ENCODE peak calls at places on chromosomes 6 and 20, in nine cellular contexts. One of them, this sample, is unnamed.

GRCh38 chr6:36025932-36026327 is 1.5 kb upstream of the SLC26A8 start:
- DNase-seq in lower lobe of right lung: no peak
- DNase-seq in heart left ventricle: no peak
- DNase-seq in T-helper 22 cell: no peak
- DNase-seq in NCI-H1436 treated with DMSO at 0.1 percent for 48 hours: no peak
- DNase-seq in activated naive CD8-positive, alpha-beta T cell treated with anti-CD3 and anti-CD28 coated beads, Interleukin-2, amount 50 U/mL, for 16 hours: no peak
- DNase-seq in stimulated activated CD8-positive, alpha-beta memory T cell treated with anti-CD3 and anti-CD28 coated beads, Interleukin-7, amount 100 ng/mL, for 24 hours: no peak
- DNase-seq in NCI-H524: no peak
- DNase-seq in SHP77: no peak
- DNase-seq in this sample: no peak

GRCh38 chr20:38590682-38591483 is 9.9 kb downstream of the ADIG start:
- DNase-seq in NCI-H524: no peak
- DNase-seq in NCI-H1436 treated with DMSO at 0.1 percent for 48 hours: no peak
- DNase-seq in stimulated activated CD8-positive, alpha-beta memory T cell treated with anti-CD3 and anti-CD28 coated beads, Interleukin-7, amount 100 ng/mL, for 24 hours: no peak
- DNase-seq in SHP77: no peak
- DNase-seq in lower lobe of right lung: no peak
- DNase-seq in activated naive CD8-positive, alpha-beta T cell treated with anti-CD3 and anti-CD28 coated beads, Interleukin-2, amount 50 U/mL, for 16 hours: no peak
- DNase-seq in heart left ventricle: no peak
- DNase-seq in T-helper 22 cell: no peak
- DNase-seq in this sample: no peak

GRCh38 chr6:34587851-34588250 is 31.7 kb upstream of the SPDEF start:
- DNase-seq in NCI-H524: no peak
- DNase-seq in NCI-H1436 treated with DMSO at 0.1 percent for 48 hours: no peak
- DNase-seq in lower lobe of right lung: no peak
- DNase-seq in SHP77: no peak
- DNase-seq in heart left ventricle: no peak
- DNase-seq in activated naive CD8-positive, alpha-beta T cell treated with anti-CD3 and anti-CD28 coated beads, Interleukin-2, amount 50 U/mL, for 16 hours: no peak
- DNase-seq in stimulated activated CD8-positive, alpha-beta memory T cell treated with anti-CD3 and anti-CD28 coated beads, Interleukin-7, amount 100 ng/mL, for 24 hours: no peak
- DNase-seq in T-helper 22 cell: no peak
- DNase-seq in this sample: no peak

GRCh38 chr6:129485746-129486145 is 224.2 kb downstream of the ARHGAP18 start:
- DNase-seq in T-helper 22 cell: no peak
- DNase-seq in SHP77: no peak
- DNase-seq in heart left ventricle: no peak
- DNase-seq in NCI-H524: peak; percentile 76
- DNase-seq in activated naive CD8-positive, alpha-beta T cell treated with anti-CD3 and anti-CD28 coated beads, Interleukin-2, amount 50 U/mL, for 16 hours: no peak
- DNase-seq in NCI-H1436 treated with DMSO at 0.1 percent for 48 hours: no peak
- DNase-seq in lower lobe of right lung: no peak
- DNase-seq in stimulated activated CD8-positive, alpha-beta memory T cell treated with anti-CD3 and anti-CD28 coated beads, Interleukin-7, amount 100 ng/mL, for 24 hours: no peak
- DNase-seq in this sample: no peak

GRCh38 chr20:48637461-48637860 is 190.3 kb downstream of the PREX1 start:
- DNase-seq in stimulated activated CD8-positive, alpha-beta memory T cell treated with anti-CD3 and anti-CD28 coated beads, Interleukin-7, amount 100 ng/mL, for 24 hours: no peak
- DNase-seq in NCI-H1436 treated with DMSO at 0.1 percent for 48 hours: no peak
- DNase-seq in SHP77: no peak
- DNase-seq in heart left ventricle: no peak
- DNase-seq in T-helper 22 cell: no peak
- DNase-seq in NCI-H524: no peak
- DNase-seq in activated naive CD8-positive, alpha-beta T cell treated with anti-CD3 and anti-CD28 coated beads, Interleukin-2, amount 50 U/mL, for 16 hours: no peak
- DNase-seq in lower lobe of right lung: no peak
- DNase-seq in this sample: no peak

GRCh38 chr6:147141690-147142308 is 62.4 kb upstream of the STXBP5 start:
- DNase-seq in T-helper 22 cell: no peak
- DNase-seq in NCI-H1436 treated with DMSO at 0.1 percent for 48 hours: no peak
- DNase-seq in activated naive CD8-positive, alpha-beta T cell treated with anti-CD3 and anti-CD28 coated beads, Interleukin-2, amount 50 U/mL, for 16 hours: no peak
- DNase-seq in NCI-H524: no peak
- DNase-seq in stimulated activated CD8-positive, alpha-beta memory T cell treated with anti-CD3 and anti-CD28 coated beads, Interleukin-7, amount 100 ng/mL, for 24 hours: no peak
- DNase-seq in heart left ventricle: no peak
- DNase-seq in SHP77: peak; percentile 44
- DNase-seq in lower lobe of right lung: no peak
- DNase-seq in this sample: no peak

GRCh38 chr20:60804918-60805631 is 447.0 kb upstream of the CDH4 start:
- DNase-seq in stimulated activated CD8-positive, alpha-beta memory T cell treated with anti-CD3 and anti-CD28 coated beads, Interleukin-7, amount 100 ng/mL, for 24 hours: no peak
- DNase-seq in lower lobe of right lung: no peak
- DNase-seq in SHP77: no peak
- DNase-seq in NCI-H1436 treated with DMSO at 0.1 percent for 48 hours: no peak
- DNase-seq in T-helper 22 cell: no peak
- DNase-seq in heart left ventricle: no peak
- DNase-seq in activated naive CD8-positive, alpha-beta T cell treated with anti-CD3 and anti-CD28 coated beads, Interleukin-2, amount 50 U/mL, for 16 hours: no peak
- DNase-seq in NCI-H524: no peak
- DNase-seq in this sample: no peak

GRCh38 chr6:31967926-31968320 is 4.0 kb downstream of the DXO start:
- DNase-seq in heart left ventricle: no peak
- DNase-seq in NCI-H1436 treated with DMSO at 0.1 percent for 48 hours: no peak
- DNase-seq in lower lobe of right lung: no peak
- DNase-seq in stimulated activated CD8-positive, alpha-beta memory T cell treated with anti-CD3 and anti-CD28 coated beads, Interleukin-7, amount 100 ng/mL, for 24 hours: no peak
- DNase-seq in NCI-H524: no peak
- DNase-seq in activated naive CD8-positive, alpha-beta T cell treated with anti-CD3 and anti-CD28 coated beads, Interleukin-2, amount 50 U/mL, for 16 hours: no peak
- DNase-seq in T-helper 22 cell: no peak
- DNase-seq in SHP77: no peak
- DNase-seq in this sample: no peak

GRCh38 chr6:166333172-166333995 is 9.0 kb downstream of the SFT2D1 start:
- DNase-seq in lower lobe of right lung: no peak
- DNase-seq in NCI-H524: no peak
- DNase-seq in stimulated activated CD8-positive, alpha-beta memory T cell treated with anti-CD3 and anti-CD28 coated beads, Interleukin-7, amount 100 ng/mL, for 24 hours: no peak
- DNase-seq in NCI-H1436 treated with DMSO at 0.1 percent for 48 hours: no peak
- DNase-seq in SHP77: no peak
- DNase-seq in activated naive CD8-positive, alpha-beta T cell treated with anti-CD3 and anti-CD28 coated beads, Interleukin-2, amount 50 U/mL, for 16 hours: no peak
- DNase-seq in heart left ventricle: no peak
- DNase-seq in T-helper 22 cell: no peak
- DNase-seq in this sample: no peak

GRCh38 chr6:161891542-161891941 is 617.7 kb upstream of the AGPAT4 start:
- DNase-seq in stimulated activated CD8-positive, alpha-beta memory T cell treated with anti-CD3 and anti-CD28 coated beads, Interleukin-7, amount 100 ng/mL, for 24 hours: no peak
- DNase-seq in lower lobe of right lung: no peak
- DNase-seq in NCI-H524: no peak
- DNase-seq in heart left ventricle: no peak
- DNase-seq in NCI-H1436 treated with DMSO at 0.1 percent for 48 hours: no peak
- DNase-seq in SHP77: no peak
- DNase-seq in T-helper 22 cell: no peak
- DNase-seq in activated naive CD8-positive, alpha-beta T cell treated with anti-CD3 and anti-CD28 coated beads, Interleukin-2, amount 50 U/mL, for 16 hours: no peak
- DNase-seq in this sample: no peak

GRCh38 chr6:31737315-31738047 is 1.2 kb upstream of the CLIC1 start:
- DNase-seq in stimulated activated CD8-positive, alpha-beta memory T cell treated with anti-CD3 and anti-CD28 coated beads, Interleukin-7, amount 100 ng/mL, for 24 hours: no peak
- DNase-seq in T-helper 22 cell: no peak
- DNase-seq in NCI-H524: no peak
- DNase-seq in NCI-H1436 treated with DMSO at 0.1 percent for 48 hours: no peak
- DNase-seq in activated naive CD8-positive, alpha-beta T cell treated with anti-CD3 and anti-CD28 coated beads, Interleukin-2, amount 50 U/mL, for 16 hours: no peak
- DNase-seq in lower lobe of right lung: no peak
- DNase-seq in heart left ventricle: no peak
- DNase-seq in SHP77: no peak
- DNase-seq in this sample: no peak

GRCh38 chr20:22717466-22717865 is 133.1 kb upstream of the FOXA2 start:
- DNase-seq in NCI-H524: no peak
- DNase-seq in SHP77: no peak
- DNase-seq in T-helper 22 cell: no peak
- DNase-seq in activated naive CD8-positive, alpha-beta T cell treated with anti-CD3 and anti-CD28 coated beads, Interleukin-2, amount 50 U/mL, for 16 hours: no peak
- DNase-seq in NCI-H1436 treated with DMSO at 0.1 percent for 48 hours: no peak
- DNase-seq in stimulated activated CD8-positive, alpha-beta memory T cell treated with anti-CD3 and anti-CD28 coated beads, Interleukin-7, amount 100 ng/mL, for 24 hours: no peak
- DNase-seq in heart left ventricle: peak; percentile 64
- DNase-seq in lower lobe of right lung: no peak
- DNase-seq in this sample: no peak

GRCh38 chr6:150887978-150888563 is 22.6 kb downstream of the MTHFD1L start:
- DNase-seq in stimulated activated CD8-positive, alpha-beta memory T cell treated with anti-CD3 and anti-CD28 coated beads, Interleukin-7, amount 100 ng/mL, for 24 hours: no peak
- DNase-seq in NCI-H524: no peak
- DNase-seq in activated naive CD8-positive, alpha-beta T cell treated with anti-CD3 and anti-CD28 coated beads, Interleukin-2, amount 50 U/mL, for 16 hours: no peak
- DNase-seq in heart left ventricle: no peak
- DNase-seq in SHP77: no peak
- DNase-seq in lower lobe of right lung: no peak
- DNase-seq in T-helper 22 cell: no peak
- DNase-seq in NCI-H1436 treated with DMSO at 0.1 percent for 48 hours: no peak
- DNase-seq in this sample: no peak

GRCh38 chr6:16769131-16769985 is 8.1 kb upstream of the ATXN1 start:
- DNase-seq in heart left ventricle: peak; percentile 68
- DNase-seq in lower lobe of right lung: no peak
- DNase-seq in NCI-H1436 treated with DMSO at 0.1 percent for 48 hours: no peak
- DNase-seq in stimulated activated CD8-positive, alpha-beta memory T cell treated with anti-CD3 and anti-CD28 coated beads, Interleukin-7, amount 100 ng/mL, for 24 hours: peak; percentile 34
- DNase-seq in activated naive CD8-positive, alpha-beta T cell treated with anti-CD3 and anti-CD28 coated beads, Interleukin-2, amount 50 U/mL, for 16 hours: peak; percentile 39
- DNase-seq in T-helper 22 cell: peak; percentile 64
- DNase-seq in SHP77: no peak
- DNase-seq in NCI-H524: no peak
- DNase-seq in this sample: no peak

GRCh38 chr6:69370763-69371162 is 426.0 kb downstream of the LMBRD1 start:
- DNase-seq in NCI-H524: no peak
- DNase-seq in activated naive CD8-positive, alpha-beta T cell treated with anti-CD3 and anti-CD28 coated beads, Interleukin-2, amount 50 U/mL, for 16 hours: no peak
- DNase-seq in T-helper 22 cell: no peak
- DNase-seq in stimulated activated CD8-positive, alpha-beta memory T cell treated with anti-CD3 and anti-CD28 coated beads, Interleukin-7, amount 100 ng/mL, for 24 hours: no peak
- DNase-seq in heart left ventricle: peak; percentile 59
- DNase-seq in SHP77: no peak
- DNase-seq in lower lobe of right lung: no peak
- DNase-seq in NCI-H1436 treated with DMSO at 0.1 percent for 48 hours: no peak
- DNase-seq in this sample: peak; percentile 28

GRCh38 chr6:73521351-73522254 is 771 bp upstream of the EEF1A1 start:
- DNase-seq in heart left ventricle: no peak
- DNase-seq in SHP77: peak; percentile 82
- DNase-seq in stimulated activated CD8-positive, alpha-beta memory T cell treated with anti-CD3 and anti-CD28 coated beads, Interleukin-7, amount 100 ng/mL, for 24 hours: peak; percentile 54
- DNase-seq in NCI-H524: peak; percentile 80
- DNase-seq in NCI-H1436 treated with DMSO at 0.1 percent for 48 hours: no peak
- DNase-seq in T-helper 22 cell: no peak
- DNase-seq in lower lobe of right lung: peak; percentile 83
- DNase-seq in activated naive CD8-positive, alpha-beta T cell treated with anti-CD3 and anti-CD28 coated beads, Interleukin-2, amount 50 U/mL, for 16 hours: peak; percentile 48
- DNase-seq in this sample: no peak

GRCh38 chr20:45176526-45176925 is 1.8 kb downstream of the PI3 start:
- DNase-seq in T-helper 22 cell: no peak
- DNase-seq in activated naive CD8-positive, alpha-beta T cell treated with anti-CD3 and anti-CD28 coated beads, Interleukin-2, amount 50 U/mL, for 16 hours: no peak
- DNase-seq in NCI-H1436 treated with DMSO at 0.1 percent for 48 hours: no peak
- DNase-seq in stimulated activated CD8-positive, alpha-beta memory T cell treated with anti-CD3 and anti-CD28 coated beads, Interleukin-7, amount 100 ng/mL, for 24 hours: no peak
- DNase-seq in heart left ventricle: no peak
- DNase-seq in NCI-H524: peak; percentile 24
- DNase-seq in lower lobe of right lung: no peak
- DNase-seq in SHP77: no peak
- DNase-seq in this sample: no peak

GRCh38 chr20:62694106-62694505 is 14.5 kb upstream of the NTSR1 start:
- DNase-seq in T-helper 22 cell: no peak
- DNase-seq in NCI-H524: no peak
- DNase-seq in activated naive CD8-positive, alpha-beta T cell treated with anti-CD3 and anti-CD28 coated beads, Interleukin-2, amount 50 U/mL, for 16 hours: no peak
- DNase-seq in lower lobe of right lung: no peak
- DNase-seq in heart left ventricle: no peak
- DNase-seq in SHP77: no peak
- DNase-seq in stimulated activated CD8-positive, alpha-beta memory T cell treated with anti-CD3 and anti-CD28 coated beads, Interleukin-7, amount 100 ng/mL, for 24 hours: no peak
- DNase-seq in NCI-H1436 treated with DMSO at 0.1 percent for 48 hours: no peak
- DNase-seq in this sample: no peak

GRCh38 chr20:48921883-48922867 is 664 bp downstream of the ARFGEF2 start:
- DNase-seq in SHP77: peak; percentile 61
- DNase-seq in T-helper 22 cell: no peak
- DNase-seq in activated naive CD8-positive, alpha-beta T cell treated with anti-CD3 and anti-CD28 coated beads, Interleukin-2, amount 50 U/mL, for 16 hours: no peak
- DNase-seq in stimulated activated CD8-positive, alpha-beta memory T cell treated with anti-CD3 and anti-CD28 coated beads, Interleukin-7, amount 100 ng/mL, for 24 hours: no peak
- DNase-seq in NCI-H1436 treated with DMSO at 0.1 percent for 48 hours: no peak
- DNase-seq in lower lobe of right lung: peak; percentile 78
- DNase-seq in NCI-H524: peak; percentile 48
- DNase-seq in heart left ventricle: peak; percentile 75
- DNase-seq in this sample: no peak

GRCh38 chr6:141164042-141164748 is 968.5 kb upstream of the GJE1 start:
- DNase-seq in stimulated activated CD8-positive, alpha-beta memory T cell treated with anti-CD3 and anti-CD28 coated beads, Interleukin-7, amount 100 ng/mL, for 24 hours: no peak
- DNase-seq in NCI-H524: no peak
- DNase-seq in lower lobe of right lung: no peak
- DNase-seq in NCI-H1436 treated with DMSO at 0.1 percent for 48 hours: no peak
- DNase-seq in T-helper 22 cell: no peak
- DNase-seq in activated naive CD8-positive, alpha-beta T cell treated with anti-CD3 and anti-CD28 coated beads, Interleukin-2, amount 50 U/mL, for 16 hours: no peak
- DNase-seq in heart left ventricle: peak; percentile 39
- DNase-seq in SHP77: no peak
- DNase-seq in this sample: no peak

GRCh38 chr20:43832096-43832816 is 82.4 kb upstream of the TOX2 start:
- DNase-seq in lower lobe of right lung: no peak
- DNase-seq in T-helper 22 cell: no peak
- DNase-seq in activated naive CD8-positive, alpha-beta T cell treated with anti-CD3 and anti-CD28 coated beads, Interleukin-2, amount 50 U/mL, for 16 hours: no peak
- DNase-seq in NCI-H524: no peak
- DNase-seq in NCI-H1436 treated with DMSO at 0.1 percent for 48 hours: no peak
- DNase-seq in stimulated activated CD8-positive, alpha-beta memory T cell treated with anti-CD3 and anti-CD28 coated beads, Interleukin-7, amount 100 ng/mL, for 24 hours: no peak
- DNase-seq in heart left ventricle: no peak
- DNase-seq in SHP77: no peak
- DNase-seq in this sample: no peak

GRCh38 chr6:145814035-145814500 is 527 bp downstream of the FBXO30 start:
- DNase-seq in activated naive CD8-positive, alpha-beta T cell treated with anti-CD3 and anti-CD28 coated beads, Interleukin-2, amount 50 U/mL, for 16 hours: no peak
- DNase-seq in lower lobe of right lung: peak; percentile 67
- DNase-seq in NCI-H524: peak; percentile 35
- DNase-seq in heart left ventricle: peak; percentile 46
- DNase-seq in stimulated activated CD8-positive, alpha-beta memory T cell treated with anti-CD3 and anti-CD28 coated beads, Interleukin-7, amount 100 ng/mL, for 24 hours: no peak
- DNase-seq in NCI-H1436 treated with DMSO at 0.1 percent for 48 hours: no peak
- DNase-seq in T-helper 22 cell: no peak
- DNase-seq in SHP77: peak; percentile 27
- DNase-seq in this sample: no peak

GRCh38 chr6:68654134-68654533 is 19.1 kb downstream of the ADGRB3 start:
- DNase-seq in SHP77: no peak
- DNase-seq in activated naive CD8-positive, alpha-beta T cell treated with anti-CD3 and anti-CD28 coated beads, Interleukin-2, amount 50 U/mL, for 16 hours: no peak
- DNase-seq in lower lobe of right lung: no peak
- DNase-seq in T-helper 22 cell: no peak
- DNase-seq in stimulated activated CD8-positive, alpha-beta memory T cell treated with anti-CD3 and anti-CD28 coated beads, Interleukin-7, amount 100 ng/mL, for 24 hours: no peak
- DNase-seq in heart left ventricle: no peak
- DNase-seq in NCI-H1436 treated with DMSO at 0.1 percent for 48 hours: no peak
- DNase-seq in NCI-H524: no peak
- DNase-seq in this sample: no peak

GRCh38 chr6:30598912-30599624 is 18.0 kb downstream of the PPP1R10 start:
- DNase-seq in SHP77: no peak
- DNase-seq in lower lobe of right lung: no peak
- DNase-seq in activated naive CD8-positive, alpha-beta T cell treated with anti-CD3 and anti-CD28 coated beads, Interleukin-2, amount 50 U/mL, for 16 hours: no peak
- DNase-seq in stimulated activated CD8-positive, alpha-beta memory T cell treated with anti-CD3 and anti-CD28 coated beads, Interleukin-7, amount 100 ng/mL, for 24 hours: no peak
- DNase-seq in heart left ventricle: no peak
- DNase-seq in NCI-H1436 treated with DMSO at 0.1 percent for 48 hours: no peak
- DNase-seq in NCI-H524: no peak
- DNase-seq in T-helper 22 cell: no peak
- DNase-seq in this sample: no peak

GRCh38 chr6:158686791-158687381 is 37.0 kb downstream of the SYTL3 start:
- DNase-seq in heart left ventricle: no peak
- DNase-seq in lower lobe of right lung: no peak
- DNase-seq in activated naive CD8-positive, alpha-beta T cell treated with anti-CD3 and anti-CD28 coated beads, Interleukin-2, amount 50 U/mL, for 16 hours: no peak
- DNase-seq in stimulated activated CD8-positive, alpha-beta memory T cell treated with anti-CD3 and anti-CD28 coated beads, Interleukin-7, amount 100 ng/mL, for 24 hours: no peak
- DNase-seq in NCI-H524: no peak
- DNase-seq in NCI-H1436 treated with DMSO at 0.1 percent for 48 hours: no peak
- DNase-seq in SHP77: no peak
- DNase-seq in T-helper 22 cell: peak; percentile 49
- DNase-seq in this sample: no peak

GRCh38 chr6:88780714-88781389 is 182.6 kb downstream of the RNGTT start:
- DNase-seq in SHP77: peak; percentile 73
- DNase-seq in NCI-H524: peak; percentile 40
- DNase-seq in T-helper 22 cell: peak; percentile 1
- DNase-seq in activated naive CD8-positive, alpha-beta T cell treated with anti-CD3 and anti-CD28 coated beads, Interleukin-2, amount 50 U/mL, for 16 hours: peak; percentile 8
- DNase-seq in heart left ventricle: peak; percentile 23
- DNase-seq in stimulated activated CD8-positive, alpha-beta memory T cell treated with anti-CD3 and anti-CD28 coated beads, Interleukin-7, amount 100 ng/mL, for 24 hours: peak; percentile 4
- DNase-seq in NCI-H1436 treated with DMSO at 0.1 percent for 48 hours: peak; percentile 18
- DNase-seq in lower lobe of right lung: no peak
- DNase-seq in this sample: no peak

GRCh38 chr20:11921326-11921725 is 3.6 kb downstream of the BTBD3 start:
- DNase-seq in lower lobe of right lung: no peak
- DNase-seq in stimulated activated CD8-positive, alpha-beta memory T cell treated with anti-CD3 and anti-CD28 coated beads, Interleukin-7, amount 100 ng/mL, for 24 hours: no peak
- DNase-seq in NCI-H1436 treated with DMSO at 0.1 percent for 48 hours: no peak
- DNase-seq in NCI-H524: no peak
- DNase-seq in SHP77: peak; percentile 46
- DNase-seq in heart left ventricle: no peak
- DNase-seq in activated naive CD8-positive, alpha-beta T cell treated with anti-CD3 and anti-CD28 coated beads, Interleukin-2, amount 50 U/mL, for 16 hours: no peak
- DNase-seq in T-helper 22 cell: no peak
- DNase-seq in this sample: peak; percentile 19

GRCh38 chr6:5435449-5435848 is 174.1 kb downstream of the FARS2 start:
- DNase-seq in T-helper 22 cell: no peak
- DNase-seq in lower lobe of right lung: no peak
- DNase-seq in activated naive CD8-positive, alpha-beta T cell treated with anti-CD3 and anti-CD28 coated beads, Interleukin-2, amount 50 U/mL, for 16 hours: no peak
- DNase-seq in SHP77: no peak
- DNase-seq in stimulated activated CD8-positive, alpha-beta memory T cell treated with anti-CD3 and anti-CD28 coated beads, Interleukin-7, amount 100 ng/mL, for 24 hours: no peak
- DNase-seq in NCI-H1436 treated with DMSO at 0.1 percent for 48 hours: no peak
- DNase-seq in NCI-H524: no peak
- DNase-seq in heart left ventricle: no peak
- DNase-seq in this sample: no peak

GRCh38 chr6:111573892-111574800 is 31.5 kb downstream of the TRAF3IP2 start:
- DNase-seq in stimulated activated CD8-positive, alpha-beta memory T cell treated with anti-CD3 and anti-CD28 coated beads, Interleukin-7, amount 100 ng/mL, for 24 hours: no peak
- DNase-seq in SHP77: peak; percentile 23
- DNase-seq in T-helper 22 cell: no peak
- DNase-seq in lower lobe of right lung: no peak
- DNase-seq in activated naive CD8-positive, alpha-beta T cell treated with anti-CD3 and anti-CD28 coated beads, Interleukin-2, amount 50 U/mL, for 16 hours: no peak
- DNase-seq in heart left ventricle: peak; percentile 64
- DNase-seq in NCI-H1436 treated with DMSO at 0.1 percent for 48 hours: no peak
- DNase-seq in NCI-H524: no peak
- DNase-seq in this sample: no peak

GRCh38 chr20:13554706-13555105 is 84.0 kb downstream of the TASP1 start:
- DNase-seq in lower lobe of right lung: no peak
- DNase-seq in stimulated activated CD8-positive, alpha-beta memory T cell treated with anti-CD3 and anti-CD28 coated beads, Interleukin-7, amount 100 ng/mL, for 24 hours: no peak
- DNase-seq in T-helper 22 cell: no peak
- DNase-seq in heart left ventricle: no peak
- DNase-seq in NCI-H1436 treated with DMSO at 0.1 percent for 48 hours: no peak
- DNase-seq in activated naive CD8-positive, alpha-beta T cell treated with anti-CD3 and anti-CD28 coated beads, Interleukin-2, amount 50 U/mL, for 16 hours: no peak
- DNase-seq in SHP77: no peak
- DNase-seq in NCI-H524: no peak
- DNase-seq in this sample: no peak

GRCh38 chr6:46642928-46643751 is 9.5 kb downstream of the CYP39A1 start:
- DNase-seq in NCI-H524: no peak
- DNase-seq in NCI-H1436 treated with DMSO at 0.1 percent for 48 hours: no peak
- DNase-seq in activated naive CD8-positive, alpha-beta T cell treated with anti-CD3 and anti-CD28 coated beads, Interleukin-2, amount 50 U/mL, for 16 hours: no peak
- DNase-seq in heart left ventricle: no peak
- DNase-seq in T-helper 22 cell: no peak
- DNase-seq in stimulated activated CD8-positive, alpha-beta memory T cell treated with anti-CD3 and anti-CD28 coated beads, Interleukin-7, amount 100 ng/mL, for 24 hours: no peak
- DNase-seq in lower lobe of right lung: no peak
- DNase-seq in SHP77: no peak
- DNase-seq in this sample: no peak